ENCODE peak calls at places on chromosomes 7 and 10, in eight cellular contexts. One of them, this sample, is unnamed.

GRCh38 chr7:2202901-2203550 is 29.7 kb downstream of the MAD1L1 start:
- DNase-seq in hypothalamus: no peak
- DNase-seq in Panc1: no peak
- DNase-seq in non-pigmented ciliary epithelial cell: no peak
- DNase-seq in stimulated activated CD4-positive, alpha-beta T cell treated with anti-CD3 and anti-CD28 coated beads, Interleukin-15, amount 100 ng/mL, for 1 hour: no peak
- DNase-seq in ureter: no peak
- DNase-seq in NCI-H748 treated with DMSO at 0.1 percent for 48 hours: no peak
- DNase-seq in GM06990: no peak
- DNase-seq in this sample: no peak

GRCh38 chr10:47165711-47166404 is 134.1 kb upstream of the GDF10 start:
- DNase-seq in hypothalamus: peak; percentile 52
- DNase-seq in Panc1: no peak
- DNase-seq in non-pigmented ciliary epithelial cell: no peak
- DNase-seq in stimulated activated CD4-positive, alpha-beta T cell treated with anti-CD3 and anti-CD28 coated beads, Interleukin-15, amount 100 ng/mL, for 1 hour: no peak
- DNase-seq in ureter: peak; percentile 74
- DNase-seq in NCI-H748 treated with DMSO at 0.1 percent for 48 hours: no peak
- DNase-seq in GM06990: no peak
- DNase-seq in this sample: no peak

GRCh38 chr10:28811639-28812349 is 134.5 kb downstream of the BAMBI start:
- DNase-seq in hypothalamus: no peak
- DNase-seq in Panc1: no peak
- DNase-seq in non-pigmented ciliary epithelial cell: no peak
- DNase-seq in stimulated activated CD4-positive, alpha-beta T cell treated with anti-CD3 and anti-CD28 coated beads, Interleukin-15, amount 100 ng/mL, for 1 hour: no peak
- DNase-seq in ureter: no peak
- DNase-seq in NCI-H748 treated with DMSO at 0.1 percent for 48 hours: no peak
- DNase-seq in GM06990: no peak
- DNase-seq in this sample: no peak

GRCh38 chr10:15169555-15170407 is 1.3 kb upstream of the NMT2 start:
- DNase-seq in hypothalamus: no peak
- DNase-seq in Panc1: no peak
- DNase-seq in non-pigmented ciliary epithelial cell: no peak
- DNase-seq in stimulated activated CD4-positive, alpha-beta T cell treated with anti-CD3 and anti-CD28 coated beads, Interleukin-15, amount 100 ng/mL, for 1 hour: peak; percentile 16
- DNase-seq in ureter: peak; percentile 46
- DNase-seq in NCI-H748 treated with DMSO at 0.1 percent for 48 hours: no peak
- DNase-seq in GM06990: peak; percentile 17
- DNase-seq in this sample: no peak

GRCh38 chr7:106611911-106612310 is 49.0 kb downstream of the CCDC71L start:
- DNase-seq in hypothalamus: no peak
- DNase-seq in Panc1: no peak
- DNase-seq in non-pigmented ciliary epithelial cell: no peak
- DNase-seq in stimulated activated CD4-positive, alpha-beta T cell treated with anti-CD3 and anti-CD28 coated beads, Interleukin-15, amount 100 ng/mL, for 1 hour: no peak
- DNase-seq in ureter: no peak
- DNase-seq in NCI-H748 treated with DMSO at 0.1 percent for 48 hours: no peak
- DNase-seq in GM06990: no peak
- DNase-seq in this sample: no peak

GRCh38 chr10:86409183-86409582 is 42.6 kb upstream of the GRID1 start:
- DNase-seq in hypothalamus: no peak
- DNase-seq in Panc1: no peak
- DNase-seq in non-pigmented ciliary epithelial cell: no peak
- DNase-seq in stimulated activated CD4-positive, alpha-beta T cell treated with anti-CD3 and anti-CD28 coated beads, Interleukin-15, amount 100 ng/mL, for 1 hour: no peak
- DNase-seq in ureter: no peak
- DNase-seq in NCI-H748 treated with DMSO at 0.1 percent for 48 hours: no peak
- DNase-seq in GM06990: no peak
- DNase-seq in this sample: no peak

GRCh38 chr7:155793720-155794119 is 18.5 kb downstream of the SHH start:
- DNase-seq in hypothalamus: no peak
- DNase-seq in Panc1: no peak
- DNase-seq in non-pigmented ciliary epithelial cell: no peak
- DNase-seq in stimulated activated CD4-positive, alpha-beta T cell treated with anti-CD3 and anti-CD28 coated beads, Interleukin-15, amount 100 ng/mL, for 1 hour: no peak
- DNase-seq in ureter: no peak
- DNase-seq in NCI-H748 treated with DMSO at 0.1 percent for 48 hours: no peak
- DNase-seq in GM06990: no peak
- DNase-seq in this sample: no peak

GRCh38 chr10:131814567-131815290 is 86.1 kb upstream of the PPP2R2D start:
- DNase-seq in hypothalamus: no peak
- DNase-seq in Panc1: no peak
- DNase-seq in non-pigmented ciliary epithelial cell: no peak
- DNase-seq in stimulated activated CD4-positive, alpha-beta T cell treated with anti-CD3 and anti-CD28 coated beads, Interleukin-15, amount 100 ng/mL, for 1 hour: no peak
- DNase-seq in ureter: peak; percentile 34
- DNase-seq in NCI-H748 treated with DMSO at 0.1 percent for 48 hours: no peak
- DNase-seq in GM06990: no peak
- DNase-seq in this sample: no peak

GRCh38 chr7:4136036-4136435 is 546.1 kb upstream of the FOXK1 start:
- DNase-seq in hypothalamus: no peak
- DNase-seq in Panc1: no peak
- DNase-seq in non-pigmented ciliary epithelial cell: no peak
- DNase-seq in stimulated activated CD4-positive, alpha-beta T cell treated with anti-CD3 and anti-CD28 coated beads, Interleukin-15, amount 100 ng/mL, for 1 hour: no peak
- DNase-seq in ureter: no peak
- DNase-seq in NCI-H748 treated with DMSO at 0.1 percent for 48 hours: no peak
- DNase-seq in GM06990: no peak
- DNase-seq in this sample: no peak

GRCh38 chr7:53947670-53948226 is 594.4 kb upstream of the VSTM2A start:
- DNase-seq in hypothalamus: no peak
- DNase-seq in Panc1: no peak
- DNase-seq in non-pigmented ciliary epithelial cell: no peak
- DNase-seq in stimulated activated CD4-positive, alpha-beta T cell treated with anti-CD3 and anti-CD28 coated beads, Interleukin-15, amount 100 ng/mL, for 1 hour: no peak
- DNase-seq in ureter: no peak
- DNase-seq in NCI-H748 treated with DMSO at 0.1 percent for 48 hours: no peak
- DNase-seq in GM06990: no peak
- DNase-seq in this sample: no peak

GRCh38 chr10:99435986-99436633 is 5.7 kb upstream of the GOT1 start:
- DNase-seq in hypothalamus: no peak
- DNase-seq in Panc1: peak; percentile 28
- DNase-seq in non-pigmented ciliary epithelial cell: peak; percentile 10
- DNase-seq in stimulated activated CD4-positive, alpha-beta T cell treated with anti-CD3 and anti-CD28 coated beads, Interleukin-15, amount 100 ng/mL, for 1 hour: no peak
- DNase-seq in ureter: no peak
- DNase-seq in NCI-H748 treated with DMSO at 0.1 percent for 48 hours: peak; percentile 53
- DNase-seq in GM06990: peak; percentile 13
- DNase-seq in this sample: peak; percentile 7

GRCh38 chr10:51063659-51064535 is 10.4 kb upstream of the PRKG1 start:
- DNase-seq in hypothalamus: no peak
- DNase-seq in Panc1: peak; percentile 13
- DNase-seq in non-pigmented ciliary epithelial cell: peak; percentile 28
- DNase-seq in stimulated activated CD4-positive, alpha-beta T cell treated with anti-CD3 and anti-CD28 coated beads, Interleukin-15, amount 100 ng/mL, for 1 hour: no peak
- DNase-seq in ureter: no peak
- DNase-seq in NCI-H748 treated with DMSO at 0.1 percent for 48 hours: no peak
- DNase-seq in GM06990: no peak
- DNase-seq in this sample: no peak